ENCODE peak calls at places on chromosomes 2 and 18, in six cellular contexts. K is Kasumi-1; E is stimulated activated CD4-positive, alpha-beta T cell treated with anti-CD3 and anti-CD28 coated beads, Interleukin-4, amount 100 ng/mL, for 48 hours; A is left cardiac atrium; X is mucosa of gallbladder; R is H7. H is an unnamed sample.

GRCh38 chr2:190181066-190181681 is 118.6 kb upstream of the MSTN start:
- DNase-seq in X (no peak), R (no peak), K (peak), A (no peak), E (no peak), H (no peak)

GRCh38 chr2:237540823-237541222 is 25.6 kb upstream of the PRLH start:
- DNase-seq in K (no peak), A (peak), R (no peak), E (no peak), X (peak), H (peak)

GRCh38 chr2:214029190-214029589 is 381.7 kb upstream of the VWC2L start:
- DNase-seq in E (no peak), K (no peak), A (no peak), R (no peak), X (no peak), H (no peak)

GRCh38 chr2:102664439-102665042 is 45.2 kb downstream of the SLC9A2 start:
- DNase-seq in K (no peak), R (no peak), A (no peak), E (peak), X (no peak), H (no peak)

GRCh38 chr18:48031011-48031480 is 100.6 kb upstream of the SMAD2 start:
- DNase-seq in E (no peak), A (no peak), X (peak), R (peak), K (peak), H (no peak)

GRCh38 chr2:102253753-102254150 is 57.6 kb upstream of the IL1RL1 start:
- DNase-seq in E (no peak), X (no peak), R (no peak), K (peak), A (no peak), H (no peak)

GRCh38 chr2:14601070-14601770 is 31.3 kb upstream of the LRATD1 start:
- DNase-seq in A (no peak), K (peak), X (no peak), E (no peak), R (no peak), H (no peak)

GRCh38 chr18:13271512-13271911 is 53.0 kb downstream of the LDLRAD4 start:
- DNase-seq in K (no peak), A (peak), X (no peak), E (no peak), R (no peak), H (peak)

GRCh38 chr2:183998041-183998796 is 600.1 kb upstream of the ZNF804A start:
- DNase-seq in X (no peak), R (no peak), E (no peak), A (no peak), K (no peak), H (no peak)

GRCh38 chr2:112160591-112161250 is 22.5 kb downstream of the FBLN7 start:
- DNase-seq in K (no peak), X (no peak), R (no peak), A (no peak), E (no peak), H (no peak)

GRCh38 chr2:85888745-85889647 is at the start of gene ST3GAL5:
- DNase-seq in E (peak), A (peak), X (peak), K (peak), R (peak), H (peak)

GRCh38 chr2:24359701-24360049 is 661 bp downstream of the ITSN2 start:
- DNase-seq in K (no peak), A (peak), E (peak), X (peak), R (no peak), H (peak)

GRCh38 chr2:180247658-180248057 is 240.6 kb upstream of the CWC22 start:
- DNase-seq in X (no peak), E (no peak), R (no peak), A (no peak), K (no peak), H (no peak)

GRCh38 chr2:240581811-240582210 is 4.7 kb upstream of the CAPN10 start:
- DNase-seq in K (no peak), R (no peak), E (no peak), A (no peak), X (no peak), H (no peak)

GRCh38 chr2:53473236-53473635 is 294.4 kb upstream of the CHAC2 start:
- DNase-seq in X (no peak), K (no peak), E (no peak), A (no peak), R (peak), H (peak)

GRCh38 chr2:73089270-73090030 is 17.9 kb upstream of the SFXN5 start:
- DNase-seq in X (peak), R (no peak), E (no peak), K (no peak), A (peak), H (peak)

GRCh38 chr2:190972846-190973245 is 41.1 kb downstream of the STAT1 start:
- DNase-seq in X (no peak), K (no peak), A (no peak), R (no peak), E (no peak), H (no peak)

GRCh38 chr2:130849896-130850787 is 13.4 kb downstream of the ARHGEF4 start:
- DNase-seq in R (no peak), E (no peak), X (no peak), A (no peak), K (no peak), H (no peak)

GRCh38 chr2:238950551-238950950 is 102.7 kb downstream of the TWIST2 start:
- DNase-seq in E (no peak), K (no peak), X (peak), A (no peak), R (no peak), H (no peak)

GRCh38 chr2:26243643-26244478 is 571 bp downstream of the HADHA start:
- DNase-seq in E (no peak), X (no peak), K (peak), R (peak), A (no peak), H (peak)

GRCh38 chr2:154439156-154439555 is 259.3 kb upstream of the KCNJ3 start:
- DNase-seq in K (peak), X (no peak), R (no peak), A (no peak), E (no peak), H (no peak)